ENCODE peak calls at places on chromosomes 16 and 17, in four cellular contexts. One of them, this sample, is unnamed.

GRCh38 chr16:85430523-85431381 is 182.4 kb upstream of the GSE1 start:
- DNase-seq in GM12878: no peak
- DNase-seq in K562: no peak
- DNase-seq in HepG2: no peak
- DNase-seq in this sample: no peak

GRCh38 chr16:50708373-50709060 is 15.1 kb downstream of the NOD2 start:
- DNase-seq in GM12878: no peak
- DNase-seq in K562: no peak
- DNase-seq in HepG2: no peak
- DNase-seq in this sample: no peak

GRCh38 chr17:6159541-6160187 is 89.5 kb downstream of the WSCD1 start:
- DNase-seq in GM12878: no peak
- DNase-seq in K562: no peak
- DNase-seq in HepG2: no peak
- DNase-seq in this sample: no peak

GRCh38 chr16:83533193-83533592 is 274.6 kb upstream of the HSBP1 start:
- DNase-seq in GM12878: no peak
- DNase-seq in K562: no peak
- DNase-seq in HepG2: no peak
- DNase-seq in this sample: no peak

GRCh38 chr16:83211711-83212110 is 584.9 kb downstream of the CDH13 start:
- DNase-seq in GM12878: no peak
- DNase-seq in K562: no peak
- DNase-seq in HepG2: no peak
- DNase-seq in this sample: no peak

GRCh38 chr17:61583242-61583641 is 7.8 kb downstream of the NACA2 start:
- DNase-seq in GM12878: no peak
- DNase-seq in K562: peak
- DNase-seq in HepG2: peak
- DNase-seq in this sample: peak

GRCh38 chr16:15822957-15823356 is 33.9 kb downstream of the MYH11 start:
- DNase-seq in GM12878: no peak
- DNase-seq in K562: no peak
- DNase-seq in HepG2: no peak
- DNase-seq in this sample: no peak

GRCh38 chr17:77886387-77886728 is 72.1 kb upstream of the TNRC6C start:
- DNase-seq in GM12878: no peak
- DNase-seq in K562: peak
- DNase-seq in HepG2: no peak
- DNase-seq in this sample: peak

GRCh38 chr17:29043539-29044165 is 711 bp downstream of the PIPOX start:
- DNase-seq in GM12878: no peak
- DNase-seq in K562: no peak
- DNase-seq in HepG2: no peak
- DNase-seq in this sample: no peak

GRCh38 chr17:45319239-45319703 is 2.5 kb upstream of the MAP3K14 start:
- DNase-seq in GM12878: no peak
- DNase-seq in K562: no peak
- DNase-seq in HepG2: no peak
- DNase-seq in this sample: peak

GRCh38 chr16:79850348-79850747 is 249.8 kb upstream of the MAF start:
- DNase-seq in GM12878: no peak
- DNase-seq in K562: no peak
- DNase-seq in HepG2: no peak
- DNase-seq in this sample: no peak

GRCh38 chr17:76196675-76197074 is 43.6 kb downstream of the RNF157 start:
- DNase-seq in GM12878: no peak
- DNase-seq in K562: no peak
- DNase-seq in HepG2: no peak
- DNase-seq in this sample: no peak

GRCh38 chr16:1378087-1378803 is 26.5 kb downstream of the GNPTG start:
- DNase-seq in GM12878: no peak
- DNase-seq in K562: no peak
- DNase-seq in HepG2: no peak
- DNase-seq in this sample: no peak

GRCh38 chr16:48522041-48522440 is 87.9 kb downstream of the N4BP1 start:
- DNase-seq in GM12878: no peak
- DNase-seq in K562: no peak
- DNase-seq in HepG2: no peak
- DNase-seq in this sample: no peak

GRCh38 chr17:61363601-61364462 is 35.8 kb upstream of the TBX2 start:
- DNase-seq in GM12878: no peak
- DNase-seq in K562: no peak
- DNase-seq in HepG2: peak
- DNase-seq in this sample: no peak

GRCh38 chr16:10886739-10887269 is 9.8 kb downstream of the CIITA start:
- DNase-seq in GM12878: no peak
- DNase-seq in K562: no peak
- DNase-seq in HepG2: no peak
- DNase-seq in this sample: no peak

GRCh38 chr16:6105115-6105514 is 1007.5 kb upstream of the EEF2KMT start:
- DNase-seq in GM12878: no peak
- DNase-seq in K562: no peak
- DNase-seq in HepG2: no peak
- DNase-seq in this sample: no peak

GRCh38 chr17:65456368-65457151 is 104.9 kb downstream of the AXIN2 start:
- DNase-seq in GM12878: no peak
- DNase-seq in K562: no peak
- DNase-seq in HepG2: no peak
- DNase-seq in this sample: no peak

GRCh38 chr17:13584701-13585080 is 17.0 kb downstream of the HS3ST3A1 start:
- DNase-seq in GM12878: no peak
- DNase-seq in K562: no peak
- DNase-seq in HepG2: no peak
- DNase-seq in this sample: no peak

GRCh38 chr17:12485361-12485911 is 180.3 kb upstream of the MYOCD start:
- DNase-seq in GM12878: no peak
- DNase-seq in K562: no peak
- DNase-seq in HepG2: no peak
- DNase-seq in this sample: no peak

GRCh38 chr17:18992454-18993130 is 12.0 kb downstream of the FAM83G start:
- DNase-seq in GM12878: peak
- DNase-seq in K562: no peak
- DNase-seq in HepG2: no peak
- DNase-seq in this sample: no peak

GRCh38 chr17:30093463-30094147 is 23.0 kb upstream of the NSRP1 start:
- DNase-seq in GM12878: peak
- DNase-seq in K562: peak
- DNase-seq in HepG2: peak
- DNase-seq in this sample: peak

GRCh38 chr16:86662195-86662594 is 83.8 kb downstream of the FOXL1 start:
- DNase-seq in GM12878: no peak
- DNase-seq in K562: no peak
- DNase-seq in HepG2: no peak
- DNase-seq in this sample: no peak

GRCh38 chr16:68396481-68396880 is 51.8 kb downstream of the SMPD3 start:
- DNase-seq in GM12878: no peak
- DNase-seq in K562: no peak
- DNase-seq in HepG2: peak
- DNase-seq in this sample: peak

GRCh38 chr17:82000803-82001649 is 21.7 kb downstream of the CENPX start:
- DNase-seq in GM12878: no peak
- DNase-seq in K562: no peak
- DNase-seq in HepG2: no peak
- DNase-seq in this sample: no peak

GRCh38 chr17:39942076-39942475 is 14.5 kb downstream of the LRRC3C start:
- DNase-seq in GM12878: no peak
- DNase-seq in K562: no peak
- DNase-seq in HepG2: no peak
- DNase-seq in this sample: no peak

GRCh38 chr16:68470461-68471150 is 22.3 kb upstream of the SMPD3 start:
- DNase-seq in GM12878: peak
- DNase-seq in K562: no peak
- DNase-seq in HepG2: no peak
- DNase-seq in this sample: no peak

GRCh38 chr17:68704897-68705296 is 103.7 kb upstream of the FAM20A start:
- DNase-seq in GM12878: no peak
- DNase-seq in K562: no peak
- DNase-seq in HepG2: no peak
- DNase-seq in this sample: no peak

DNA sequence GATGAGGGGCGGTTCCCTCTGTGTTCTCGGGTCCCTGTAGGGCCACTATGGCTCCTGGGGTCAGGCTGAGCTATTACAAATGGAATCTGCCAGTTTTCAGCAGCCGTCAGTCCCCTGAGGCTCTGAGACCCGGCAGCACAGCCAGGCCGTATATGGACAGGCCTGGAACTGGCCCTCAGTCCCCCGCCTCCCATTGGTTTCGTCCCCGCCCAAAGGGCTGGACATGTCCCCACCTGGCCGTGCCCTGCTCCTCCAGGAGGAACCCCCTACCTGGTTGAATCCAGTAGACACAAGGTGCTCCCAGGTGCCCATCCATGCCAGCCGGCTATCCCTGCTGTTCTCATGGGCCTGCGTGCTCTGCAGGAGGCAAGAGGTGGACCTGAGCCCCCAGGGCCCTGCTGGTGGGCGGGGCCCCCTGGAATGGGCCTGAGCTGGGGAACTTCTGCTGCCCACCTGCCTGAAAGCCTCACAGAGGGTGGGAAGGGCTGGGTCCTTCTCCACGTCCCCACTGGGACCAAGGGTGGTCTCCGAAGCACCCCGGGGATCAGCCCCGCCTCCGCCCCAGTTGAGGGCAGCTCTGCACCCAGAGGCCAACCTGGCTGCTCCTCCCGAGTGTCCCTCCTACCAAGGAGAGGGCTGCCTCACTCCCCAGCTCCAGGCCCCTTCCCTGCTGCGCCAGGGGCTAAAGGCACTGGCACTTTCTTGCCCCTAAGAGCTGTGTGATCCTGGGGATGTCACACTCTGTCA is 16.8 kb downstream of the VASN start:
- DNase-seq in GM12878: no peak
- DNase-seq in K562: no peak
- DNase-seq in HepG2: no peak
- DNase-seq in this sample: no peak
- TF ChIP-seq CHD4 in GM12878: no peak
- TF ChIP-seq CHD4 in K562: no peak
- TF ChIP-seq CHD4 in HepG2: no peak
- TF ChIP-seq CHD4 in this sample: no peak

GRCh38 chr16:58814348-58814801 is 80.3 kb upstream of the GOT2 start:
- DNase-seq in GM12878: no peak
- DNase-seq in K562: peak
- DNase-seq in HepG2: peak
- DNase-seq in this sample: peak
- H3K4me3 ChIP-seq in GM12878: no peak
- H3K4me3 ChIP-seq in K562: no peak
- H3K4me3 ChIP-seq in HepG2: no peak
- H3K4me3 ChIP-seq in this sample: peak

GRCh38 chr16:81578015-81578554 is 133.5 kb downstream of the CMIP start:
- DNase-seq in GM12878: no peak
- DNase-seq in K562: no peak
- DNase-seq in HepG2: no peak
- DNase-seq in this sample: no peak
- TF ChIP-seq HDAC2 in GM12878: no peak
- TF ChIP-seq HDAC2 in K562: no peak
- TF ChIP-seq HDAC2 in HepG2: no peak
- TF ChIP-seq HDAC2 in this sample: no peak

DNA sequence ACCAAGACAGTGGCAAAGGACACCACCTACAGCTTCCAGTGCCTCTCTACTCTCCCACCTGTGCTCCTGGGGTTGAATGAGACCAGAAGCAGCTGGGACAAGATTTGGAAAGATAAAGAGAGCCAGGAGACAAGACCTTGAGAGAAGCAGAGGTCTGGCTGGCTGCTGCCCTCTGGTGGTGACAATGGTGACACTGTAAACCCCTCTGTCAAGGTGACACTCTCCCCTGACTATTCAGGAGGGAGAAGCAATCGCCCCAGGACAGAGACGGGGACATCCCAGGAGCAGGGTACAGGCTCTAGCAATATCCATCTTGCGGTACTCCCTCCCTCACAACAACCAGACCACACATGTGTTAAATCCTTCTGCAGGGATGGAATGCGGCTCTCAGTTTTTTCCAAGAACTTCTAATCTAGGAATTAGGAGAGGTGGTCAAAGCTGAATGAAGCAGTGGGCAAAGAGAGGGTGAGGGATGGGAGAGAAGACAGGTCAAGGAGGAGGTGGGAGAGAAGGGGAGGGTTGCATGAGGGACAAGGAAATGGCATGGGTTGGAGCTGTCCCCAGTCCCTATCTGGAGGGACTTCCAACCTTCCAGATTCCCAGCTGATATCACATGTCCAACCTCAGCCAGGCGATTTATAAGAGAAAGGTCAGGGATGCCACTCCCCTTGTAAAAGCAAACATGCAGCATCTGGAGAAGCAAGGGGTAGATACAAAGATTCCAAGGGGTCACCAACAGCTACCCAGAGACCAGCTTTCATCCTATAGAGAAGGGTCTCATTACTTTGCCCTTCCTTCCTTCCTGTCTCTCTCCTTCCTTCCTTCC is 2.9 kb downstream of the PHOSPHO1 start:
- DNase-seq in GM12878: no peak
- DNase-seq in K562: peak
- DNase-seq in HepG2: peak
- DNase-seq in this sample: peak
- TF ChIP-seq CHD4 in GM12878: no peak
- TF ChIP-seq CHD4 in K562: no peak
- TF ChIP-seq CHD4 in HepG2: no peak
- TF ChIP-seq CHD4 in this sample: no peak

GRCh38 chr17:9612016-9612415 is 33.3 kb upstream of the USP43 start:
- DNase-seq in GM12878: no peak
- DNase-seq in K562: no peak
- DNase-seq in HepG2: no peak
- DNase-seq in this sample: no peak

GRCh38 chr17:9611557-9611956 is 33.8 kb upstream of the USP43 start:
- DNase-seq in GM12878: no peak
- DNase-seq in K562: no peak
- DNase-seq in HepG2: no peak
- DNase-seq in this sample: no peak

DNA sequence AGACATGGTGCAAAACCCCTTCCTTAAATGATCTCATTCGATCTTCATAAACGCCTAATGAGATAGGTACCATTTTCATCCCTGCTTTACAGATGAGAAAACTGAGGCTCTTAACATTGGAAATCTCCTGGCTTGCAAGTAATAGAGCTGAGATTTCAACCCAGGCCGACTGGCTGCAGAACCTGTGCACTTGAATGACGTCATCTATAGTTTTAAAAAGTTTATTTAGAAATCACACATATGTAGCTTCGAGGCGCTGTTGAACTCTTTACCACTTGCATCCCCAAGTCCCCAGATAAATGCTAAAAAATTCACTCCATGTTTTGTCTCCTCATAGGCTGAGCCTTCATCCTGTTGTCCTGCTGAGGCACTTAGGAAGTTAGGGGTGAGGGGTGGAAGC is 30.0 kb downstream of the CFAP52 start:
- DNase-seq in GM12878: no peak
- DNase-seq in K562: no peak
- DNase-seq in HepG2: no peak
- DNase-seq in this sample: no peak
- H3K4me3 ChIP-seq in GM12878: no peak
- H3K4me3 ChIP-seq in K562: no peak
- H3K4me3 ChIP-seq in HepG2: no peak
- H3K4me3 ChIP-seq in this sample: no peak